ENCODE peak calls at places on chromosomes 11 and 22, in seven cellular contexts. One of them, this sample, is unnamed.
A peak's percentile ranks its signal among the peaks of the same experiment; 100 is the strongest.

GRCh38 chr11:119641991-119642745 is 86.8 kb downstream of the NECTIN1 start:
- DNase-seq in GM20000: peak; percentile 59
- DNase-seq in AG10803: no peak
- DNase-seq in progenitor cell of endocrine pancreas: no peak
- DNase-seq in dorsolateral prefrontal cortex: no peak
- DNase-seq in body of pancreas: no peak
- DNase-seq in CD8-positive, alpha-beta T cell: no peak
- DNase-seq in this sample: no peak

GRCh38 chr22:43085658-43086606 is 3.3 kb downstream of the TTLL1 start:
- DNase-seq in GM20000: peak; percentile 61
- DNase-seq in AG10803: no peak
- DNase-seq in progenitor cell of endocrine pancreas: no peak
- DNase-seq in dorsolateral prefrontal cortex: no peak
- DNase-seq in body of pancreas: no peak
- DNase-seq in CD8-positive, alpha-beta T cell: no peak
- DNase-seq in this sample: peak; percentile 43

GRCh38 chr11:66619080-66619554 is 2.7 kb downstream of the RBM14 start:
- DNase-seq in GM20000: peak; percentile 58
- DNase-seq in AG10803: peak; percentile 75
- DNase-seq in progenitor cell of endocrine pancreas: no peak
- DNase-seq in dorsolateral prefrontal cortex: no peak
- DNase-seq in body of pancreas: no peak
- DNase-seq in CD8-positive, alpha-beta T cell: no peak
- DNase-seq in this sample: no peak

GRCh38 chr11:44329472-44330230 is 19.7 kb upstream of the ALX4 start:
- DNase-seq in GM20000: no peak
- DNase-seq in AG10803: no peak
- DNase-seq in progenitor cell of endocrine pancreas: no peak
- DNase-seq in dorsolateral prefrontal cortex: no peak
- DNase-seq in body of pancreas: no peak
- DNase-seq in CD8-positive, alpha-beta T cell: no peak
- DNase-seq in this sample: no peak

GRCh38 chr11:34707462-34707840 is 86.6 kb downstream of the EHF start:
- DNase-seq in GM20000: no peak
- DNase-seq in AG10803: no peak
- DNase-seq in progenitor cell of endocrine pancreas: no peak
- DNase-seq in dorsolateral prefrontal cortex: no peak
- DNase-seq in body of pancreas: no peak
- DNase-seq in CD8-positive, alpha-beta T cell: no peak
- DNase-seq in this sample: no peak

GRCh38 chr11:133384731-133385130 is 147.6 kb downstream of the OPCML start:
- DNase-seq in GM20000: no peak
- DNase-seq in AG10803: no peak
- DNase-seq in progenitor cell of endocrine pancreas: no peak
- DNase-seq in dorsolateral prefrontal cortex: no peak
- DNase-seq in body of pancreas: no peak
- DNase-seq in CD8-positive, alpha-beta T cell: no peak
- DNase-seq in this sample: no peak

GRCh38 chr11:107770546-107770945 is 58.7 kb upstream of the SLN start:
- DNase-seq in GM20000: no peak
- DNase-seq in AG10803: peak; percentile 71
- DNase-seq in progenitor cell of endocrine pancreas: no peak
- DNase-seq in dorsolateral prefrontal cortex: no peak
- DNase-seq in body of pancreas: no peak
- DNase-seq in CD8-positive, alpha-beta T cell: no peak
- DNase-seq in this sample: no peak

GRCh38 chr11:47236482-47236881 is 12.1 kb downstream of the ACP2 start:
- DNase-seq in GM20000: no peak
- DNase-seq in AG10803: peak; percentile 28
- DNase-seq in progenitor cell of endocrine pancreas: no peak
- DNase-seq in dorsolateral prefrontal cortex: no peak
- DNase-seq in body of pancreas: no peak
- DNase-seq in CD8-positive, alpha-beta T cell: no peak
- DNase-seq in this sample: no peak

GRCh38 chr11:36478700-36479329 is 31.3 kb downstream of the TRAF6 start:
- DNase-seq in GM20000: no peak
- DNase-seq in AG10803: peak; percentile 62
- DNase-seq in progenitor cell of endocrine pancreas: no peak
- DNase-seq in dorsolateral prefrontal cortex: no peak
- DNase-seq in body of pancreas: no peak
- DNase-seq in CD8-positive, alpha-beta T cell: no peak
- DNase-seq in this sample: peak; percentile 30

GRCh38 chr22:37428649-37429586 is 1.6 kb upstream of the ELFN2 start:
- DNase-seq in GM20000: peak; percentile 88
- DNase-seq in AG10803: peak; percentile 20
- DNase-seq in progenitor cell of endocrine pancreas: peak; percentile 66
- DNase-seq in dorsolateral prefrontal cortex: no peak
- DNase-seq in body of pancreas: no peak
- DNase-seq in CD8-positive, alpha-beta T cell: peak; percentile 50
- DNase-seq in this sample: peak; percentile 45

GRCh38 chr11:121482231-121483129 is 29.7 kb upstream of the SORL1-AS1 start:
- DNase-seq in GM20000: peak; percentile 47
- DNase-seq in AG10803: no peak
- DNase-seq in progenitor cell of endocrine pancreas: no peak
- DNase-seq in dorsolateral prefrontal cortex: no peak
- DNase-seq in body of pancreas: no peak
- DNase-seq in CD8-positive, alpha-beta T cell: peak; percentile 60
- DNase-seq in this sample: peak; percentile 24

GRCh38 chr11:119388103-119388502 is 6.6 kb upstream of the USP2 start:
- DNase-seq in GM20000: no peak
- DNase-seq in AG10803: no peak
- DNase-seq in progenitor cell of endocrine pancreas: no peak
- DNase-seq in dorsolateral prefrontal cortex: no peak
- DNase-seq in body of pancreas: no peak
- DNase-seq in CD8-positive, alpha-beta T cell: no peak
- DNase-seq in this sample: no peak

GRCh38 chr11:92376146-92376599 is 151.6 kb downstream of the FAT3 start:
- DNase-seq in GM20000: no peak
- DNase-seq in AG10803: peak; percentile 37
- DNase-seq in progenitor cell of endocrine pancreas: no peak
- DNase-seq in dorsolateral prefrontal cortex: no peak
- DNase-seq in body of pancreas: no peak
- DNase-seq in CD8-positive, alpha-beta T cell: no peak
- DNase-seq in this sample: no peak

GRCh38 chr11:64342869-64343739 is 3.1 kb downstream of the CCDC88B start:
- DNase-seq in GM20000: no peak
- DNase-seq in AG10803: no peak
- DNase-seq in progenitor cell of endocrine pancreas: no peak
- DNase-seq in dorsolateral prefrontal cortex: no peak
- DNase-seq in body of pancreas: no peak
- DNase-seq in CD8-positive, alpha-beta T cell: no peak
- DNase-seq in this sample: no peak

GRCh38 chr11:106642331-106642730 is 375.9 kb downstream of the GUCY1A2 start:
- DNase-seq in GM20000: no peak
- DNase-seq in AG10803: no peak
- DNase-seq in progenitor cell of endocrine pancreas: no peak
- DNase-seq in dorsolateral prefrontal cortex: no peak
- DNase-seq in body of pancreas: no peak
- DNase-seq in CD8-positive, alpha-beta T cell: no peak
- DNase-seq in this sample: no peak

DNA sequence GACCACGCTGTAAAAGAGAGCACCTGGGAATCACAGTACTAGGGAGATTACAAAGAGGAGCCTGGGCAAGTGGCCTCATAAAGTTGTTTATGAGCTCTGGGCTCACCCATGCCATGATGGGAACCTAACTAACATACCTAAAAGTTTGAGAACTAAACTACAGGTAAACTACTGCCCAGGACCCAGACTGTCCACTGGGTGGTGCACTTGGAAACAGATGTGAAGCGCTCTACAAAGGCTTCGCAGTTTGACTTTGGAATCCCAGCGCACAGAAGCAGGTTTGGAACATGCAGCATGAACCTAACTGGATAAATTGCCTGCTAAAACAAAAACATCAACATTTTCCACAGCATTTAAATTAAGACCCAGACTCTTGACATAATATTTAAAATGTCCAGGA is 418.6 kb downstream of the FAM181B start:
- DNase-seq in GM20000: peak; percentile 3
- DNase-seq in AG10803: no peak
- DNase-seq in progenitor cell of endocrine pancreas: peak; percentile 22
- DNase-seq in dorsolateral prefrontal cortex: no peak
- DNase-seq in body of pancreas: peak; percentile 34
- DNase-seq in CD8-positive, alpha-beta T cell: no peak
- DNase-seq in this sample: peak; percentile 11
- TF ChIP-seq CTCF in GM20000: peak; percentile 12
- TF ChIP-seq CTCF in AG10803: no peak
- TF ChIP-seq CTCF in progenitor cell of endocrine pancreas: peak; percentile 81
- TF ChIP-seq CTCF in dorsolateral prefrontal cortex: no peak
- TF ChIP-seq CTCF in body of pancreas: peak; percentile 30
- TF ChIP-seq CTCF in CD8-positive, alpha-beta T cell: no peak
- TF ChIP-seq CTCF in this sample: peak; percentile 22

GRCh38 chr11:114262681-114263509 is 33.3 kb upstream of the NNMT start:
- DNase-seq in GM20000: no peak
- DNase-seq in AG10803: peak; percentile 50
- DNase-seq in progenitor cell of endocrine pancreas: no peak
- DNase-seq in dorsolateral prefrontal cortex: peak; percentile 61
- DNase-seq in body of pancreas: peak; percentile 54
- DNase-seq in CD8-positive, alpha-beta T cell: no peak
- DNase-seq in this sample: no peak
- TF ChIP-seq CTCF in GM20000: no peak
- TF ChIP-seq CTCF in AG10803: peak; percentile 91
- TF ChIP-seq CTCF in progenitor cell of endocrine pancreas: peak; percentile 72
- TF ChIP-seq CTCF in dorsolateral prefrontal cortex: peak; percentile 64
- TF ChIP-seq CTCF in body of pancreas: peak; percentile 70
- TF ChIP-seq CTCF in CD8-positive, alpha-beta T cell: peak; percentile 42
- TF ChIP-seq CTCF in this sample: peak; percentile 57

GRCh38 chr22:46985507-46985882 is 223.0 kb downstream of the TBC1D22A start:
- DNase-seq in GM20000: no peak
- DNase-seq in AG10803: no peak
- DNase-seq in progenitor cell of endocrine pancreas: no peak
- DNase-seq in dorsolateral prefrontal cortex: no peak
- DNase-seq in body of pancreas: no peak
- DNase-seq in CD8-positive, alpha-beta T cell: no peak
- DNase-seq in this sample: no peak
- TF ChIP-seq CTCF in GM20000: no peak
- TF ChIP-seq CTCF in AG10803: peak; percentile 25
- TF ChIP-seq CTCF in progenitor cell of endocrine pancreas: no peak
- TF ChIP-seq CTCF in dorsolateral prefrontal cortex: no peak
- TF ChIP-seq CTCF in body of pancreas: no peak
- TF ChIP-seq CTCF in CD8-positive, alpha-beta T cell: no peak
- TF ChIP-seq CTCF in this sample: no peak

GRCh38 chr11:17267576-17267975 is 9.0 kb upstream of the NUCB2 start:
- DNase-seq in GM20000: no peak
- DNase-seq in AG10803: peak; percentile 66
- DNase-seq in progenitor cell of endocrine pancreas: no peak
- DNase-seq in dorsolateral prefrontal cortex: no peak
- DNase-seq in body of pancreas: no peak
- DNase-seq in CD8-positive, alpha-beta T cell: no peak
- DNase-seq in this sample: no peak
- TF ChIP-seq CTCF in GM20000: no peak
- TF ChIP-seq CTCF in AG10803: no peak
- TF ChIP-seq CTCF in progenitor cell of endocrine pancreas: no peak
- TF ChIP-seq CTCF in dorsolateral prefrontal cortex: no peak
- TF ChIP-seq CTCF in body of pancreas: no peak
- TF ChIP-seq CTCF in CD8-positive, alpha-beta T cell: no peak
- TF ChIP-seq CTCF in this sample: no peak

DNA sequence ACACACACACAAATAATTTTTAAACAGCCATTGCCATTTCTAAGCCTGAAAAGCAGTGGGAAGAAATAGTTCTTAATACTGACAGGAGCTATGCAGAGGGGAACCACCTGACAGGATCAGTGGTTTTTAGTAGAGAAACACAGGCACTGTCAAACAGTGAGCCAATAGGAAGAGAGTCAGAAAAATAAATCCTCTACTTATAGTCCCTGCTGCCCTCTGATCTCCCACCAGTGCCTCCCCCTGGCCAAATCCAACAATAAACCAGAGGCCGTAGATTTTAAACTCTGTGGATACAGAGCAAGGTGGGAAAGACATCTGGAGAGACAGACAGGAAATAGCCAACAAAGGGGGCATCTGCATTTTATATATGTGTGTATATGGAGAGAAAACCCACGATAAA is 7.9 kb upstream of the OR56B4 start:
- DNase-seq in GM20000: no peak
- DNase-seq in AG10803: no peak
- DNase-seq in progenitor cell of endocrine pancreas: no peak
- DNase-seq in dorsolateral prefrontal cortex: no peak
- DNase-seq in body of pancreas: no peak
- DNase-seq in CD8-positive, alpha-beta T cell: no peak
- DNase-seq in this sample: no peak
- TF ChIP-seq CTCF in GM20000: no peak
- TF ChIP-seq CTCF in AG10803: no peak
- TF ChIP-seq CTCF in progenitor cell of endocrine pancreas: no peak
- TF ChIP-seq CTCF in dorsolateral prefrontal cortex: no peak
- TF ChIP-seq CTCF in body of pancreas: no peak
- TF ChIP-seq CTCF in CD8-positive, alpha-beta T cell: no peak
- TF ChIP-seq CTCF in this sample: no peak